ENCODE peak calls at places on chromosomes 11 and 22, in five cellular contexts. F, G, V, L and D are unnamed samples.

GRCh38 chr11:13238879-13239514 is 38.6 kb upstream of the BMAL1 start:
- DNase-seq in F (no peak), G (peak; percentile 69), V (peak; percentile 66), L (peak; percentile 21), D (no peak)

GRCh38 chr22:27242474-27242873 is 559.1 kb downstream of the MN1 start:
- DNase-seq in F (no peak), G (no peak), V (no peak), L (no peak), D (no peak)

GRCh38 chr11:134356656-134357544 is 25.1 kb downstream of the GLB1L2 start:
- DNase-seq in F (peak; percentile 67), G (no peak), V (no peak), L (no peak), D (no peak)

GRCh38 chr11:2536440-2536989 is 91.7 kb downstream of the KCNQ1 start:
- DNase-seq in F (peak; percentile 78), G (no peak), V (no peak), L (peak; percentile 5), D (no peak)

GRCh38 chr11:13316528-13316961 is 39.0 kb downstream of the BMAL1 start:
- DNase-seq in F (peak; percentile 26), G (peak; percentile 20), V (peak; percentile 84), L (peak; percentile 50), D (peak; percentile 15)

GRCh38 chr11:96324912-96325311 is 18.1 kb downstream of the MAML2 start:
- DNase-seq in F (no peak), G (peak; percentile 81), V (peak; percentile 89), L (no peak), D (no peak)

GRCh38 chr22:41563051-41563711 is 2.4 kb downstream of the CSDC2 start:
- DNase-seq in F (no peak), G (peak; percentile 81), V (peak; percentile 74), L (no peak), D (peak; percentile 64)

GRCh38 chr11:4083198-4083597 is 11.4 kb upstream of the RRM1 start:
- DNase-seq in F (no peak), G (no peak), V (no peak), L (no peak), D (no peak)

GRCh38 chr11:134228625-134229024 is 4.2 kb downstream of the VPS26B start:
- DNase-seq in F (peak; percentile 46), G (no peak), V (no peak), L (no peak), D (peak; percentile 10)

GRCh38 chr11:125272092-125272491 is 107.5 kb downstream of the PKNOX2 start:
- DNase-seq in F (no peak), G (no peak), V (peak; percentile 67), L (no peak), D (no peak)

GRCh38 chr11:59186130-59186594 is 14.2 kb downstream of the DTX4 start:
- DNase-seq in F (no peak), G (no peak), V (peak; percentile 17), L (peak; percentile 29), D (no peak)

GRCh38 chr11:130847517-130847916 is 68.8 kb downstream of the SNX19 start:
- DNase-seq in F (no peak), G (peak; percentile 42), V (peak; percentile 96), L (no peak), D (no peak)

GRCh38 chr11:73240190-73240781 is 22.2 kb downstream of the P2RY2 start:
- DNase-seq in F (no peak), G (no peak), V (peak; percentile 90), L (peak; percentile 87), D (no peak)

GRCh38 chr11:120587299-120587698 is 75.8 kb downstream of the GRIK4 start:
- DNase-seq in F (no peak), G (no peak), V (no peak), L (no peak), D (no peak)

GRCh38 chr11:15988693-15989231 is 367.6 kb downstream of the SOX6 start:
- DNase-seq in F (no peak), G (no peak), V (peak; percentile 18), L (peak; percentile 14), D (no peak)

GRCh38 chr11:6653656-6654055 is 2.0 kb downstream of the DCHS1 start:
- DNase-seq in F (no peak), G (no peak), V (no peak), L (no peak), D (no peak)

GRCh38 chr11:6656581-6656915 is 939 bp upstream of the DCHS1 start:
- DNase-seq in F (no peak), G (no peak), V (no peak), L (no peak), D (no peak)

GRCh38 chr11:6655790-6656580 is at the start of gene DCHS1:
- DNase-seq in F (no peak), G (no peak), V (no peak), L (peak; percentile 54), D (no peak)

GRCh38 chr11:6654281-6655019 is 1.2 kb downstream of the DCHS1 start:
- DNase-seq in F (no peak), G (no peak), V (no peak), L (peak; percentile 47), D (no peak)

DNA sequence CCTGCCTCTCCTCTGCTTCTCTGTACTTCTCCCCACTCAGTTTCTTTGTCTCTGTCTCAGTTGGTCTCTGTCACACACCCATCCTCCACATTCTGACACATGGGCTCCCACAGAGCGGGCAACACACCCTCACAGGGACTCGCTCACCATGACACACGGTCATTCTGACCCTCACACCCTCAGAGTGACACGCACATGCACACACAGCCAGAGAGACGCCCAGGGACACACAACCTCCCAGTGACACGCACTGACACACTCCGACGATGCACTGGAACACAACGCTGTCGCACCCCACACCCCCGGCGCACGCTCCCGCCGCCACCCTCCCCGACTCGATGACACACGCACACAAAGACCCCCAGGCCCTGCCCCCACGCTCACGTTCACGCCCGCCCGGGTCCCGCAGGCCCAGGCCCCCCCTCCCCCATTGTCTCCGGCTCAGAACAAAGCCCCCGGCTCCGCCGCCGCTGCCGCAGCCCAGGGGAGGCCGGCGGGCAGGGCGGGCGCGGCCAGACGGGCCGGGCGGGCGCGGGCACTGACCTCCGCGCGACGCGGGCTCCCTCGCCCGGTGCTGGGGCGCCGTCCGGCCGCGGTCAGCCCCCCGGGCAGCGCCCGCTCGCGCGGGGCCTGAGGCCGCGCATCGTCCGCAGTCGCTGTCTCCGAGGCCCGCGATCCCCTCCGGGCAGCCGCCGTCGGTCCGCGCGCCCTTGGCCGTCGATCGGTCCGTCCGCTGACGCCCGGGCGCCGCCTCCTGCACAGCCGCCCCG is 404 bp downstream of the DCHS1 start:
- DNase-seq in F (no peak), G (no peak), V (no peak), L (peak; percentile 45), D (no peak)
- H3K4me3 ChIP-seq in F (no peak overlapping the region), G (peak overlapping the region; percentile 41), V (peak overlapping the region; percentile 23), L (peak overlapping the region; percentile 61), D (peak overlapping the region; percentile 39)

GRCh38 chr11:44940835-44941234 is 9.8 kb downstream of the TP53I11 start:
- DNase-seq in F (no peak), G (no peak), V (no peak), L (no peak), D (no peak)

GRCh38 chr11:44941286-44942021 is 9.2 kb downstream of the TP53I11 start:
- DNase-seq in F (no peak), G (no peak), V (no peak), L (no peak), D (no peak)

GRCh38 chr11:44943118-44943517 is 7.6 kb downstream of the TP53I11 start:
- DNase-seq in F (no peak), G (no peak), V (no peak), L (no peak), D (no peak)

GRCh38 chr11:44943696-44944095 is 7.0 kb downstream of the TP53I11 start:
- DNase-seq in F (no peak), G (no peak), V (no peak), L (no peak), D (no peak)

DNA sequence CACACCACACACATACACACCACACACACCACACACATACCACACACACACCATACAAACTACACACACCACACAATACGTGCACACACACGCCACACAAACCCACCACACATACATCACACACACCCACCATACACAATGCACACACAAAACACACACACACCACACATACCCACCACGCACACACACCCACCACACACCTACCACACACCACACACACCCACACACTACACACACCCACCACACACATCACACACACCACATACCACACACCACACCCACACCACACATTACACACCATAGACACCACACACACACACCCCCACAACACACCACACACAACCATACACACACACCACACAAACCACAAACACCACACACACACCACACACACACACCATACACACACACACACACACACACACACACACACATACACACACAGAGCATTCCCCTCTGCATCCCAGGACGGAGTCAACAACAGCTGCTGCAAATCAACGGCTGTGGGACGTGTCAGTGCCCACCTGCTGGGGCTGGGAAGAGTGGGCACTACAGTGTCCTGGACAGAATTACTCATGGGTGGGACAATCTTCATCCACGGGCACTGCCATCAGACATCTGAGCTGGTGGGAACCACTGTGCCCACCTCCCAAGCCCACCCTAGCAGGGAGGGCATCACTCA is 8.5 kb downstream of the TP53I11 start:
- DNase-seq in F (no peak), G (no peak), V (no peak), L (no peak), D (no peak)
- H3K4me3 ChIP-seq in F (no peak overlapping the region), G (no peak overlapping the region), V (no peak overlapping the region), L (no peak overlapping the region), D (no peak overlapping the region)

DNA sequence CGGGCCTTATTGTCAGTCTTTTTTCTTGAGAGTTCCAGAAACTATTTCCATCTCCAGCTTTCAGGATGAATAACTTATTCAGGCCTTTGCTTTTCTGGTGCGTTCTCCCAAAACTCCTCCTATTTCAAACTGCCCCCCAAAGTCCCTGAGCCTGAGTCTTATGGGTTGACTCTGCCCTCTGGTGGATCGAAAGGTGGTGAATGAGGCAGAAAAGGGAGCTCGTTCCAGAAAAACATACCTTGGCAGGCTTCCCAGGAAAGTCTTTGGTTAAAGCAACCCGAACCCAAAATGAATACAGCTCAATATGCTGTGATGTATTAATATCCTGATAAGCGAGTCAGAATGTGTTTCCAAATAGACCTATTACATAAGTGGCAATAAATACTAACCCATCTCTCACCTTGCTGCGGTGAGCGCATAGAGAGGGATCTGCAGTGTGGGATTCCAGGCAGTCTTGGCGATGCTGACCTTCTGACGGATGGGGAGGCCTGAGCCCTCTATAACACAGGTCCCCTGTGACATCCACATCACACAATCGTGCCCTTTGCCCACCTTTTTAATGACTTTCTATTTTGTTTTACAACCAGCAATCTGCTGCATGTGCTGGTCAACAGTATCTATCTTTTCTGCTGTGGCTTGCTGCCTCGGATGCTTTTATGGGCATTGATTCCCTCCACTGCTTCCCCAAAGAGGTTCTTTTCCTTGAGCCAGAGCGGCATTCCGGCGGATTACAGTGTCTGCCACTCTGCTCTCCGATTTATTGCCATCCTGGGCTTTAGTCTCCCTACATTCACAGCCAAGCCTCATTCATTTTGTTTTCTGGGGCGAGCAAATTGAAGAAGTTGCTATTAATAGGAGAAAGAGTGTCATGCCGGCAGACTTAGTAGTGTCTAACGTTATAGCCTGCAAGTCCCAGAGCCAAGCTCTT is 756.8 kb downstream of the NTM start:
- DNase-seq in F (no peak), G (peak; percentile 41), V (peak; percentile 97), L (no peak), D (peak; percentile 67)
- H3K4me3 ChIP-seq in F (no peak overlapping the region), G (no peak overlapping the region), V (peak overlapping the region; percentile 34), L (peak overlapping the region; percentile 47), D (peak overlapping the region; percentile 41)

GRCh38 chr11:108703916-108704315 is 39.0 kb downstream of the DDX10 start:
- DNase-seq in F (no peak), G (no peak), V (no peak), L (no peak), D (no peak)
- H3K4me3 ChIP-seq in F (no peak overlapping the region), G (no peak overlapping the region), V (no peak overlapping the region), L (no peak overlapping the region), D (no peak overlapping the region)

GRCh38 chr22:18091478-18091877 is 13.7 kb downstream of the PEX26 start:
- DNase-seq in F (no peak), G (no peak), V (peak; percentile 47), L (no peak), D (no peak)
- H3K4me3 ChIP-seq in F (no peak overlapping the region), G (peak overlapping the region; percentile 25), V (peak overlapping the region; percentile 25), L (peak overlapping the region; percentile 46), D (no peak overlapping the region)